ENCODE peak calls at places on chromosomes 1 and 21, in six cellular contexts. One of them, this sample, is unnamed. For H3K9me3 and H3K27me3, the result is how much of the 10 kb centered on the place peaks cover.

GRCh38 chr1:66251521-66251920 is 282.4 kb upstream of the SGIP1 start:
- DNase-seq in pancreas: no peak
- DNase-seq in upper lobe of right lung: no peak
- DNase-seq in IMR-90: no peak
- DNase-seq in psoas muscle: no peak
- DNase-seq in right atrium auricular region: no peak
- DNase-seq in this sample: no peak

GRCh38 chr1:87685366-87686136 is 356.9 kb downstream of the LMO4 start:
- DNase-seq in right atrium auricular region: no peak
- DNase-seq in pancreas: no peak
- DNase-seq in psoas muscle: no peak
- DNase-seq in IMR-90: peak
- DNase-seq in upper lobe of right lung: no peak
- DNase-seq in this sample: peak

GRCh38 chr1:11862890-11863289 is 4.1 kb upstream of the NPPB start:
- DNase-seq in pancreas: no peak
- DNase-seq in IMR-90: no peak
- DNase-seq in upper lobe of right lung: no peak
- DNase-seq in right atrium auricular region: no peak
- DNase-seq in psoas muscle: no peak
- DNase-seq in this sample: no peak

GRCh38 chr1:224380003-224380402 is 23.3 kb downstream of the CNIH4 start:
- DNase-seq in upper lobe of right lung: no peak
- DNase-seq in right atrium auricular region: no peak
- DNase-seq in psoas muscle: no peak
- DNase-seq in IMR-90: no peak
- DNase-seq in pancreas: no peak
- DNase-seq in this sample: no peak

GRCh38 chr1:226617109-226617508 is 68.5 kb downstream of the STUM start:
- DNase-seq in IMR-90: no peak
- DNase-seq in psoas muscle: no peak
- DNase-seq in upper lobe of right lung: no peak
- DNase-seq in pancreas: no peak
- DNase-seq in right atrium auricular region: no peak
- DNase-seq in this sample: no peak

GRCh38 chr1:205369621-205370230 is 13.0 kb upstream of the KLHDC8A start:
- DNase-seq in right atrium auricular region: no peak
- DNase-seq in upper lobe of right lung: no peak
- DNase-seq in pancreas: no peak
- DNase-seq in psoas muscle: no peak
- DNase-seq in IMR-90: peak
- DNase-seq in this sample: no peak

GRCh38 chr1:15706751-15707150 is 22.6 kb downstream of the PLEKHM2 start:
- DNase-seq in pancreas: no peak
- DNase-seq in IMR-90: no peak
- DNase-seq in right atrium auricular region: no peak
- DNase-seq in upper lobe of right lung: peak
- DNase-seq in psoas muscle: no peak
- DNase-seq in this sample: no peak

GRCh38 chr1:212700892-212701819 is 1.5 kb upstream of the BATF3 start:
- DNase-seq in IMR-90: peak
- DNase-seq in pancreas: peak
- DNase-seq in upper lobe of right lung: peak
- DNase-seq in right atrium auricular region: peak
- DNase-seq in psoas muscle: peak
- DNase-seq in this sample: peak

GRCh38 chr1:83857108-83857507 is 141.8 kb downstream of the TTLL7 start:
- DNase-seq in upper lobe of right lung: no peak
- DNase-seq in psoas muscle: no peak
- DNase-seq in right atrium auricular region: no peak
- DNase-seq in pancreas: no peak
- DNase-seq in IMR-90: peak
- DNase-seq in this sample: peak

GRCh38 chr1:204445860-204446412 is 34.3 kb upstream of the PPP1R15B start:
- DNase-seq in upper lobe of right lung: peak
- DNase-seq in right atrium auricular region: no peak
- DNase-seq in psoas muscle: no peak
- DNase-seq in IMR-90: peak
- DNase-seq in pancreas: peak
- DNase-seq in this sample: no peak

GRCh38 chr1:41955461-41956159 is 36.9 kb upstream of the HIVEP3 start:
- DNase-seq in pancreas: no peak
- DNase-seq in upper lobe of right lung: no peak
- DNase-seq in right atrium auricular region: no peak
- DNase-seq in psoas muscle: no peak
- DNase-seq in IMR-90: peak
- DNase-seq in this sample: peak

GRCh38 chr1:201791051-201791774 is 37.7 kb upstream of the IPO9 start:
- DNase-seq in upper lobe of right lung: no peak
- DNase-seq in IMR-90: peak
- DNase-seq in right atrium auricular region: peak
- DNase-seq in psoas muscle: no peak
- DNase-seq in pancreas: no peak
- DNase-seq in this sample: peak

GRCh38 chr1:91622586-91622985 is 121.9 kb downstream of the CDC7 start:
- DNase-seq in upper lobe of right lung: no peak
- DNase-seq in IMR-90: no peak
- DNase-seq in psoas muscle: peak
- DNase-seq in pancreas: no peak
- DNase-seq in right atrium auricular region: peak
- DNase-seq in this sample: no peak

GRCh38 chr1:226100436-226101347 is 38.2 kb downstream of the H3-3A start:
- DNase-seq in IMR-90: peak
- DNase-seq in pancreas: peak
- DNase-seq in psoas muscle: peak
- DNase-seq in upper lobe of right lung: peak
- DNase-seq in right atrium auricular region: no peak
- DNase-seq in this sample: peak

GRCh38 chr1:19044471-19044870 is 88.0 kb upstream of the IFFO2 start:
- DNase-seq in upper lobe of right lung: peak
- DNase-seq in IMR-90: no peak
- DNase-seq in right atrium auricular region: no peak
- DNase-seq in psoas muscle: no peak
- DNase-seq in pancreas: peak
- DNase-seq in this sample: no peak

GRCh38 chr1:111778541-111779051 is 22.9 kb downstream of the DDX20 start:
- DNase-seq in IMR-90: no peak
- DNase-seq in upper lobe of right lung: no peak
- DNase-seq in right atrium auricular region: no peak
- DNase-seq in pancreas: no peak
- DNase-seq in psoas muscle: no peak
- DNase-seq in this sample: no peak

GRCh38 chr1:21673277-21673780 is 4.2 kb upstream of the RAP1GAP start:
- DNase-seq in upper lobe of right lung: peak
- DNase-seq in IMR-90: peak
- DNase-seq in pancreas: no peak
- DNase-seq in right atrium auricular region: peak
- DNase-seq in psoas muscle: peak
- DNase-seq in this sample: peak

GRCh38 chr1:118338991-118339390 is 154.0 kb upstream of the SPAG17 start:
- DNase-seq in psoas muscle: no peak
- DNase-seq in upper lobe of right lung: no peak
- DNase-seq in pancreas: no peak
- DNase-seq in right atrium auricular region: no peak
- DNase-seq in IMR-90: no peak
- DNase-seq in this sample: peak

GRCh38 chr1:84582802-84583587 is 8.8 kb upstream of the CTBS start:
- DNase-seq in psoas muscle: no peak
- DNase-seq in right atrium auricular region: no peak
- DNase-seq in pancreas: no peak
- DNase-seq in upper lobe of right lung: no peak
- DNase-seq in IMR-90: no peak
- DNase-seq in this sample: peak

GRCh38 chr1:168348146-168348709 is 67.6 kb downstream of the TBX19 start:
- DNase-seq in upper lobe of right lung: no peak
- DNase-seq in psoas muscle: no peak
- DNase-seq in right atrium auricular region: no peak
- DNase-seq in IMR-90: no peak
- DNase-seq in pancreas: no peak
- DNase-seq in this sample: peak

GRCh38 chr1:227949954-227950734 is 2.4 kb upstream of the WNT9A start:
- DNase-seq in upper lobe of right lung: peak
- DNase-seq in IMR-90: no peak
- DNase-seq in pancreas: peak
- DNase-seq in psoas muscle: peak
- DNase-seq in right atrium auricular region: peak
- DNase-seq in this sample: no peak

GRCh38 chr1:2840036-2840809 is 38.7 kb upstream of the TTC34 start:
- DNase-seq in IMR-90: no peak
- DNase-seq in pancreas: peak
- DNase-seq in right atrium auricular region: no peak
- DNase-seq in psoas muscle: peak
- DNase-seq in upper lobe of right lung: no peak
- DNase-seq in this sample: no peak

GRCh38 chr1:216346521-216346920 is 76.7 kb downstream of the USH2A start:
- DNase-seq in right atrium auricular region: no peak
- DNase-seq in IMR-90: no peak
- DNase-seq in psoas muscle: no peak
- DNase-seq in upper lobe of right lung: no peak
- DNase-seq in pancreas: no peak
- DNase-seq in this sample: no peak

GRCh38 chr1:147444381-147444780 is 96.9 kb upstream of the BCL9 start:
- DNase-seq in psoas muscle: no peak
- DNase-seq in IMR-90: no peak
- DNase-seq in pancreas: no peak
- DNase-seq in right atrium auricular region: no peak
- DNase-seq in upper lobe of right lung: no peak
- DNase-seq in this sample: no peak
- H3K9me3 ChIP-seq in psoas muscle: under half
- H3K9me3 ChIP-seq in IMR-90: under half
- H3K9me3 ChIP-seq in pancreas: under half
- H3K9me3 ChIP-seq in right atrium auricular region: under half
- H3K9me3 ChIP-seq in upper lobe of right lung: under half
- H3K9me3 ChIP-seq in this sample: under half

DNA sequence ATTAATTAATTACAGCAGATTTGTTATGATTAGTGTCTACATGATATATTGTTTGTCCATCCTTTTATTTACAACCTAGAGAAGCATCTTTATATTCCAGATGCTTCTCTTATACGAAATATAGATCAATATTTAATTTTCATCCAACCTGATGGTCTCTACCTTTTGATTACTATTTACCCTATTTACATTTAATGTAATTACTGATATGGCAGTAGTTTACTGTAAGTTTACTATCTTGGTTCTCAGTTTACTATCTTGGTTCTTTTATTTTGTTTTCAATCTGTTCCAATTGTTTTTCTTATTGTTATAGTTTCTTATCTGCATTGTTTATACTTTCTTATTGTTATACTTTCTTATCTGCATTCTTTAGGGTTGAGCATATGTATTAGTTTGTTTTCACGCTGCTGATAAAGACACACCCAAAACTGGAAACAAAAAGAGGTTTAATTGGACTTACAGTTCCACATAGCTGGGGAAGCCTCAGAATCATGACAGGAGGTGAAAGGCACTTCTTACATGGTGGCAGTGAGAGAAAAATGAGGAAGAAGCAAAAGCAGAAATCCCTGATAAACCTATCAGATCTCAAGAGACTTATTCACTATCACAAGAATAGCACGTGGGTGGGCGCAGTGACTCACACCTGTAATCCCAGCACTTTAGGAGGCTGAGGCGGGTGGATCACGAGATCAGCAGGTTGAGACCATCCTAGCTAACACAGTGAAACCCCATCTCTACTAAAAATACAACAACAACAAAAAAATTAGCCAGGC is 28.9 kb downstream of the FAF1 start:
- DNase-seq in IMR-90: peak
- DNase-seq in upper lobe of right lung: no peak
- DNase-seq in right atrium auricular region: no peak
- DNase-seq in pancreas: no peak
- DNase-seq in psoas muscle: no peak
- DNase-seq in this sample: peak
- H3K4me3 ChIP-seq in IMR-90: no peak
- H3K4me3 ChIP-seq in upper lobe of right lung: no peak
- H3K4me3 ChIP-seq in right atrium auricular region: no peak
- H3K4me3 ChIP-seq in pancreas: no peak
- H3K4me3 ChIP-seq in psoas muscle: no peak
- H3K4me3 ChIP-seq in this sample: no peak

GRCh38 chr21:44919913-44920693 is 596 bp downstream of the ITGB2 start:
- DNase-seq in psoas muscle: no peak
- DNase-seq in IMR-90: no peak
- DNase-seq in pancreas: no peak
- DNase-seq in upper lobe of right lung: peak
- DNase-seq in right atrium auricular region: no peak
- DNase-seq in this sample: no peak

GRCh38 chr21:44923481-44924084 is 2.9 kb upstream of the ITGB2 start:
- DNase-seq in IMR-90: no peak
- DNase-seq in psoas muscle: no peak
- DNase-seq in pancreas: no peak
- DNase-seq in upper lobe of right lung: no peak
- DNase-seq in right atrium auricular region: no peak
- DNase-seq in this sample: no peak

GRCh38 chr21:44920694-44921604 is at the start of gene ITGB2:
- DNase-seq in upper lobe of right lung: peak
- DNase-seq in pancreas: no peak
- DNase-seq in IMR-90: no peak
- DNase-seq in psoas muscle: peak
- DNase-seq in right atrium auricular region: no peak
- DNase-seq in this sample: no peak

GRCh38 chr21:44919111-44919912 is 1.4 kb downstream of the ITGB2 start:
- DNase-seq in pancreas: no peak
- DNase-seq in upper lobe of right lung: peak
- DNase-seq in right atrium auricular region: no peak
- DNase-seq in psoas muscle: peak
- DNase-seq in IMR-90: no peak
- DNase-seq in this sample: no peak

DNA sequence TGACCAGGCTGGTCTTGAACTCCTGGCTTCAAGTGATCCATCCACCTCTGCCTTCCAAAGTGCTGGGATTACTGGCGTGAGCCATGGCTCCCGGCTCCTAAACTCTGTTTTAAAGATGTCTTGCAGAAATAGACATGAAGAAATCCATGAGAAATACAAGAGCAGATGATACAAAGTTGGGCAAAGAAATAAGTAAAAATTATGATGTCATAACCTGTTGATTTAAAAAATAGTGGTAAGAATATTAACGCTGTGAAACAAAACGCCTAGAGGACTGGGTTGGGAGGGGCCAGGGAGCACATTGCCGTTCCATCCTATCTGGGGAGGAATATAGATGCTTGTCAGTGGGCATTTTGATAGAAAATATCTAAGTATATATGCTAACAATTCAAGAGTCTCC is 1.2 kb upstream of the ITGB2 start:
- DNase-seq in pancreas: no peak
- DNase-seq in IMR-90: no peak
- DNase-seq in upper lobe of right lung: no peak
- DNase-seq in psoas muscle: no peak
- DNase-seq in right atrium auricular region: no peak
- DNase-seq in this sample: no peak
- H3K27me3 ChIP-seq in pancreas: under half
- H3K27me3 ChIP-seq in IMR-90: half or more
- H3K27me3 ChIP-seq in upper lobe of right lung: under half
- H3K27me3 ChIP-seq in psoas muscle: under half
- H3K27me3 ChIP-seq in right atrium auricular region: under half
- H3K27me3 ChIP-seq in this sample: under half

DNA sequence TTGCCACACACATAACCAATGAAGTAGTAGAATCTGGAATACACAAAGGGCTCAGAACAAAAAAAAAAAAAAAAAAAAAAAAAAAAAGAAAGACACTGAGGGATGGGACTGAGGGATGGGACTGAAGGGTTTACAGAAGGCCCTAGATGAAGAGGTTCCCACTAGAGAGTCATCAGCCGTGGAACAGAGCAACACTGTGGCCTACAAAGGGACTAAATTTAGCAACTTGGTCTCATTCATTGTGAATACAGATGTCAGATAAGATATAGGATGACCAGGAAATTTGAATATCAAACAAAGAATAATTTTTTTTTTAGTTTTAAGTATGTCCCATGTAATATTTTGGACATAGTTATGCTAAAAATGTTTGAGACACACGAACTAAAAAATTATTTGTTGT is 62.1 kb downstream of the GLUL start:
- DNase-seq in pancreas: no peak
- DNase-seq in psoas muscle: no peak
- DNase-seq in upper lobe of right lung: no peak
- DNase-seq in right atrium auricular region: no peak
- DNase-seq in IMR-90: no peak
- DNase-seq in this sample: no peak
- H3K9me3 ChIP-seq in pancreas: under half
- H3K9me3 ChIP-seq in psoas muscle: under half
- H3K9me3 ChIP-seq in upper lobe of right lung: under half
- H3K9me3 ChIP-seq in right atrium auricular region: under half
- H3K9me3 ChIP-seq in IMR-90: under half
- H3K9me3 ChIP-seq in this sample: under half

This sample was measured in fibroblast of lung.